ENCODE peak calls at places on chromosome 1, in five cellular contexts. I, M, N, P and F are unnamed samples.

GRCh38 chr1:66316464-66317155 is 217.3 kb upstream of the SGIP1 start:
- DNase-seq in I (peak), M (peak), N (no peak), P (no peak), F (no peak)

GRCh38 chr1:241485554-241485992 is 34.0 kb downstream of the FH start:
- DNase-seq in I (no peak), M (peak), N (no peak), P (peak), F (peak)

GRCh38 chr1:226973371-226973897 is 33.3 kb downstream of the COQ8A start:
- DNase-seq in I (no peak), M (peak), N (no peak), P (no peak), F (no peak)

GRCh38 chr1:157045251-157046218 is at the start of gene ARHGEF11:
- DNase-seq in I (peak), M (peak), N (peak), P (peak), F (peak)

GRCh38 chr1:52238887-52239707 is 97.2 kb downstream of the ZFYVE9 start:
- DNase-seq in I (no peak), M (peak), N (no peak), P (peak), F (peak)

GRCh38 chr1:108719654-108720435 is 7.1 kb downstream of the FNDC7 start:
- DNase-seq in I (no peak), M (peak), N (no peak), P (peak), F (peak)

GRCh38 chr1:233518344-233518743 is 95.6 kb upstream of the KCNK1 start:
- DNase-seq in I (peak), M (peak), N (no peak), P (peak), F (peak)

GRCh38 chr1:3676581-3677410 is 24.5 kb downstream of the TP73 start:
- DNase-seq in I (no peak), M (no peak), N (peak), P (no peak), F (no peak)

GRCh38 chr1:13702425-13703127 is 2.6 kb downstream of the PRDM2 start:
- DNase-seq in I (no peak), M (no peak), N (no peak), P (no peak), F (no peak)

GRCh38 chr1:119008483-119009299 is 20.5 kb upstream of the TBX15 start:
- DNase-seq in I (no peak), M (peak), N (no peak), P (peak), F (peak)

GRCh38 chr1:27646676-27647075 is 11.7 kb upstream of the FGR start:
- DNase-seq in I (no peak), M (no peak), N (no peak), P (no peak), F (no peak)

GRCh38 chr1:202599669-202600431 is 110.4 kb downstream of the SYT2 start:
- DNase-seq in I (peak), M (peak), N (no peak), P (peak), F (peak)

GRCh38 chr1:113536182-113536780 is 146.0 kb downstream of the MAGI3 start:
- DNase-seq in I (no peak), M (peak), N (no peak), P (peak), F (peak)

GRCh38 chr1:155873860-155874259 is 14.5 kb downstream of the SYT11 start:
- DNase-seq in I (no peak), M (peak), N (no peak), P (peak), F (peak)

GRCh38 chr1:43067856-43068751 is 104.0 kb downstream of the EBNA1BP2 start:
- DNase-seq in I (no peak), M (no peak), N (no peak), P (no peak), F (no peak)

GRCh38 chr1:219066098-219066497 is 107.6 kb upstream of the LYPLAL1 start:
- DNase-seq in I (no peak), M (no peak), N (no peak), P (no peak), F (no peak)

GRCh38 chr1:201221201-201221846 is 30.7 kb downstream of the IGFN1 start:
- DNase-seq in I (no peak), M (no peak), N (peak), P (no peak), F (no peak)

GRCh38 chr1:151372411-151372934 is at the start of gene SELENBP1:
- DNase-seq in I (peak), M (peak), N (peak), P (peak), F (peak)

GRCh38 chr1:29249170-29249691 is 12.9 kb downstream of the PTPRU start:
- DNase-seq in I (no peak), M (peak), N (no peak), P (no peak), F (peak)

GRCh38 chr1:204450461-204451257 is 39.0 kb upstream of the PPP1R15B start:
- DNase-seq in I (no peak), M (no peak), N (no peak), P (peak), F (peak)

GRCh38 chr1:215044151-215044550 is 38.4 kb upstream of the KCNK2 start:
- DNase-seq in I (no peak), M (no peak), N (no peak), P (no peak), F (no peak)

GRCh38 chr1:41955461-41956159 is 36.9 kb upstream of the HIVEP3 start:
- DNase-seq in I (no peak), M (peak), N (no peak), P (peak), F (peak)

GRCh38 chr1:3777078-3777547 is 4.6 kb downstream of the SMIM1 start:
- DNase-seq in I (no peak), M (no peak), N (peak), P (no peak), F (no peak)

GRCh38 chr1:238568707-238569106 is 678.0 kb upstream of the ZP4 start:
- DNase-seq in I (no peak), M (no peak), N (no peak), P (no peak), F (no peak)

GRCh38 chr1:1599919-1600860 is at the start of gene FNDC10:
- DNase-seq in I (no peak), M (no peak), N (no peak), P (no peak), F (no peak)

GRCh38 chr1:37243368-37244082 is 209.2 kb upstream of the GRIK3 start:
- DNase-seq in I (no peak), M (no peak), N (no peak), P (no peak), F (no peak)

GRCh38 chr1:25031966-25032667 is 102.0 kb upstream of the RUNX3 start:
- DNase-seq in I (peak), M (peak), N (peak), P (peak), F (peak)

GRCh38 chr1:162672678-162673259 is 40.5 kb downstream of the DDR2 start:
- DNase-seq in I (no peak), M (no peak), N (no peak), P (peak), F (no peak)

GRCh38 chr1:218496561-218496960 is 151.4 kb downstream of the TGFB2 start:
- DNase-seq in I (no peak), M (peak), N (no peak), P (peak), F (peak)

GRCh38 chr1:20720631-20721051 is 2.8 kb upstream of the KIF17 start:
- DNase-seq in I (no peak), M (no peak), N (no peak), P (no peak), F (no peak)

GRCh38 chr1:117366982-117367768 is at the start of gene MAN1A2:
- DNase-seq in I (peak), M (peak), N (peak), P (peak), F (peak)

GRCh38 chr1:41789616-41790330 is 128.9 kb downstream of the HIVEP3 start:
- DNase-seq in I (peak), M (no peak), N (no peak), P (peak), F (peak)

DNA sequence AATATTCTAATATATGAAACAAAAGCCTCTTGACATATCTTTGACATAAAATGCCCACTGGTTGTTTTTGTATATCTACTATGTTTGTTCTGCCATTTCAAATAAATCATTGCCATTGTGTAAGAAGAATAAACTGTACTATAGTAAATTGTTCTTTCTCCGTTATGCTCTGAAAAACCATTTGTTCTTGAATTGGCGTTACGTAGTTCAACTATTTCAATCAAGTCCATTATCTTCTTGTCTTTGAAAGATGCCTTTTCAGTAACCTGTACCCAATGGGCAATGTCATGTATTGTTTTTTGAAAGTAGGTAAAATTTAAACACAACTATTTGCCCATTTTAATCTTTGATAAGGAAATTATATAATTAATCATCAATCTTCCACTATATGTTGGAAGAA is 294.7 kb downstream of the PTPRC start:
- DNase-seq in I (no peak), M (no peak), N (no peak), P (no peak), F (no peak)
- H3K4me3 ChIP-seq in I (no peak), M (peak), N (no peak), P (peak), F (no peak)

GRCh38 chr1:95308276-95308675 is 74.3 kb downstream of the RWDD3 start:
- DNase-seq in I (no peak), M (no peak), N (no peak), P (no peak), F (no peak)

GRCh38 chr1:95312181-95312580 is 78.2 kb downstream of the RWDD3 start:
- DNase-seq in I (no peak), M (no peak), N (no peak), P (no peak), F (no peak)

GRCh38 chr1:95311006-95311405 is 77.0 kb downstream of the RWDD3 start:
- DNase-seq in I (no peak), M (no peak), N (no peak), P (peak), F (no peak)

GRCh38 chr1:95309031-95309459 is 75.0 kb downstream of the RWDD3 start:
- DNase-seq in I (peak), M (peak), N (no peak), P (peak), F (peak)

GRCh38 chr1:95311762-95312161 is 77.8 kb downstream of the RWDD3 start:
- DNase-seq in I (no peak), M (no peak), N (no peak), P (no peak), F (no peak)
- TF ChIP-seq CTCF in I (no peak), M (no peak), N (no peak), P (no peak), F (no peak)

DNA sequence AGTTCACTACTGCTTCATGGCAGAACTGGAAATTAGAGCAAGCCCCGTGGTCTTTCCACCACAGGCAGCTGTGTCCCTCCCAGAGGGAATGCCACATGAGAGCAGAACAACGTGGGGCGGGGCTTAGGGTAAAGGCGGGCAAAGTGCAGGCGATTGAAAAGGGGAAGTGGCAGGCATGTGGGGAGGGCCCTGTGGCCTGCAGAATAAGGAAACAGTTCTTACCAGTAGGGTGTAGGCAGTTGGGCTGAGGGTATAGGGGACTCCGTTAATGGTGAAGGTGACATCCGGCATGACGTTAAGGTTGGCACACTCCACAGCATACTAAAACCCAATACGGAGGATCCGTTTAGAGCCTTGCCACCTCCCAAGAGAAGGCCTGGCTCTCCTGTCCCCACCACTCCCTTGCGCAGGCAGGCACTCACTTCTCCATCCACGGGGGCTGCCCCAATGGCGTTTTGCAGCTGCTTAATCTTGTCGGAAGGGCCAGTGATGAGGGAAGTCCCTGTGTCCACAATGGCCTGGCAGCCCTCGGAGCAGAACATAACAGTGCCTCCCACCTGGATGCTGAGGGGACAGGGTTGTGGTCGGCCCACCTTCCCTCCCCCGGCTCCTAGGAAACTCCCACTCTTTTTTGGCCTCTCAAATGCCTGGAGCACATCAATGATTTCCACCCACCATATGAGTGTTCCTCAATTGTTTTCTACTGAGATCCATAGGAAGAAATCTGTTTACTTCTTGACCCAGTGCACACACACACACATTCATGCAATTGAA is 9.1 kb upstream of the RAB7B start:
- DNase-seq in I (no peak), M (no peak), N (no peak), P (no peak), F (no peak)
- H3K4me3 ChIP-seq in I (no peak), M (no peak), N (no peak), P (no peak), F (no peak)

DNA sequence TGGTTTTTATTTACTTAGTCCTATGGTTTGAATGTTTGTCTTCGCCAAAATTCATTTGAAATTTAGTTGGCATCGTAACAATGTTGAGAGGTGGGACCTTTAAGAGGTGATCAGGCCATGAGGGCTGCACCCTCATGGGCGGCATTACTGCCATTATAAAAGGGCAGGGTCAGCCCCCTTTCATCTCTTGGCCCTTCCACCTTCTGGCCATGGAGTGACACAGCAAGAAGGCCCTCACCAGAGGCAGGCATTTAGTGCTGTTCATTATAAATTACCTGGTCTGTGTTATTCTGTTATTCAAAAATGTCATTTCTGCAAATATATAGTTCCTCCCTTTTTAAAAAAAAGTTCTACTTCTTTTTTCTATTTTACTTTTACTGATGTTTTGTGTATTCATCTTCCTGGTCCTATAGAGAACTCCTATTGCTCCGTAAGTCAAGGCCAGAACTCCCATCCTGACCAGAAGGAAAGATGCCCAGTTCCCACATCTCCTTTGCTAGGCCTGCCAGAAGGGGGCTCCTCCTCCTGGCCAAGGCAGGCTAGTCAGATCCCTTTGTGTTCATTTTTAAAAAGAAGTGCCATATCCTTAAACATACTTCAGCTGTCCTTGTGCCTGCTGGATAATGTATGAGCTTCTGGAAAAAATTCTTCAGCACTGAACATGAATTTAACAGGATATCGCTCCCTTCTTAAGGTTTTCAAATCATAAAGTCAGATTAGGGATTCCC is 10.0 kb upstream of the LBR start:
- DNase-seq in I (no peak), M (peak), N (no peak), P (peak), F (no peak)
- TF ChIP-seq CTCF in I (peak), M (peak), N (no peak), P (peak), F (peak)